ENCODE peak calls at places on chromosomes 7 and 10, in six cellular contexts. One of them, this sample, is unnamed.

GRCh38 chr10:90571876-90572275 is 286.0 kb downstream of the HTR7 start:
- DNase-seq in ascending aorta: no peak
- DNase-seq in colonic mucosa: no peak
- DNase-seq in dorsolateral prefrontal cortex: no peak
- DNase-seq in AG04450: no peak
- DNase-seq in RWPE2: no peak
- DNase-seq in this sample: no peak

GRCh38 chr7:107580716-107581383 is 804 bp downstream of the BCAP29 start:
- DNase-seq in ascending aorta: no peak
- DNase-seq in colonic mucosa: no peak
- DNase-seq in dorsolateral prefrontal cortex: no peak
- DNase-seq in AG04450: no peak
- DNase-seq in RWPE2: no peak
- DNase-seq in this sample: no peak

GRCh38 chr7:1323178-1324027 is 90.7 kb downstream of the UNCX start:
- DNase-seq in ascending aorta: no peak
- DNase-seq in colonic mucosa: no peak
- DNase-seq in dorsolateral prefrontal cortex: no peak
- DNase-seq in AG04450: no peak
- DNase-seq in RWPE2: peak
- DNase-seq in this sample: peak

GRCh38 chr7:47786557-47787248 is 161.6 kb downstream of the PKD1L1 start:
- DNase-seq in ascending aorta: peak
- DNase-seq in colonic mucosa: peak
- DNase-seq in dorsolateral prefrontal cortex: no peak
- DNase-seq in AG04450: peak
- DNase-seq in RWPE2: peak
- DNase-seq in this sample: no peak

GRCh38 chr10:75860009-75860408 is 428.6 kb downstream of the LRMDA start:
- DNase-seq in ascending aorta: no peak
- DNase-seq in colonic mucosa: no peak
- DNase-seq in dorsolateral prefrontal cortex: no peak
- DNase-seq in AG04450: no peak
- DNase-seq in RWPE2: no peak
- DNase-seq in this sample: no peak

GRCh38 chr10:110806335-110806734 is 65.4 kb upstream of the PDCD4 start:
- DNase-seq in ascending aorta: no peak
- DNase-seq in colonic mucosa: no peak
- DNase-seq in dorsolateral prefrontal cortex: no peak
- DNase-seq in AG04450: no peak
- DNase-seq in RWPE2: no peak
- DNase-seq in this sample: no peak

GRCh38 chr7:28114056-28114455 is 66.5 kb downstream of the JAZF1 start:
- DNase-seq in ascending aorta: no peak
- DNase-seq in colonic mucosa: no peak
- DNase-seq in dorsolateral prefrontal cortex: no peak
- DNase-seq in AG04450: no peak
- DNase-seq in RWPE2: no peak
- DNase-seq in this sample: no peak

GRCh38 chr7:1940402-1940786 is 270.3 kb downstream of the ELFN1 start:
- DNase-seq in ascending aorta: peak
- DNase-seq in colonic mucosa: peak
- DNase-seq in dorsolateral prefrontal cortex: peak
- DNase-seq in AG04450: no peak
- DNase-seq in RWPE2: no peak
- DNase-seq in this sample: no peak

GRCh38 chr7:42511027-42511426 is 274.0 kb upstream of the GLI3 start:
- DNase-seq in ascending aorta: no peak
- DNase-seq in colonic mucosa: no peak
- DNase-seq in dorsolateral prefrontal cortex: no peak
- DNase-seq in AG04450: no peak
- DNase-seq in RWPE2: no peak
- DNase-seq in this sample: no peak

GRCh38 chr7:135802697-135803096 is 54.1 kb upstream of the FAM180A start:
- DNase-seq in ascending aorta: no peak
- DNase-seq in colonic mucosa: no peak
- DNase-seq in dorsolateral prefrontal cortex: no peak
- DNase-seq in AG04450: no peak
- DNase-seq in RWPE2: no peak
- DNase-seq in this sample: no peak

GRCh38 chr7:5492249-5493020 is 68.8 kb upstream of the TNRC18 start:
- DNase-seq in ascending aorta: no peak
- DNase-seq in colonic mucosa: no peak
- DNase-seq in dorsolateral prefrontal cortex: no peak
- DNase-seq in AG04450: no peak
- DNase-seq in RWPE2: no peak
- DNase-seq in this sample: no peak

GRCh38 chr7:69504733-69505132 is 93.5 kb upstream of the AUTS2 start:
- DNase-seq in ascending aorta: no peak
- DNase-seq in colonic mucosa: no peak
- DNase-seq in dorsolateral prefrontal cortex: no peak
- DNase-seq in AG04450: no peak
- DNase-seq in RWPE2: no peak
- DNase-seq in this sample: no peak

GRCh38 chr7:32102432-32102851 is 32.2 kb upstream of the PDE1C start:
- DNase-seq in ascending aorta: no peak
- DNase-seq in colonic mucosa: no peak
- DNase-seq in dorsolateral prefrontal cortex: no peak
- DNase-seq in AG04450: no peak
- DNase-seq in RWPE2: no peak
- DNase-seq in this sample: no peak

GRCh38 chr10:5525581-5526271 is 965 bp downstream of the CALML3 start:
- DNase-seq in ascending aorta: no peak
- DNase-seq in colonic mucosa: no peak
- DNase-seq in dorsolateral prefrontal cortex: peak
- DNase-seq in AG04450: no peak
- DNase-seq in RWPE2: no peak
- DNase-seq in this sample: no peak

GRCh38 chr7:1131471-1132265 is 28.3 kb downstream of the ZFAND2A start:
- DNase-seq in ascending aorta: no peak
- DNase-seq in colonic mucosa: no peak
- DNase-seq in dorsolateral prefrontal cortex: no peak
- DNase-seq in AG04450: no peak
- DNase-seq in RWPE2: no peak
- DNase-seq in this sample: no peak

GRCh38 chr10:7412482-7413251 is 1.8 kb upstream of the SFMBT2 start:
- DNase-seq in ascending aorta: no peak
- DNase-seq in colonic mucosa: peak
- DNase-seq in dorsolateral prefrontal cortex: peak
- DNase-seq in AG04450: no peak
- DNase-seq in RWPE2: peak
- DNase-seq in this sample: peak

GRCh38 chr10:120987359-120987758 is 136.2 kb downstream of the WDR11 start:
- DNase-seq in ascending aorta: no peak
- DNase-seq in colonic mucosa: no peak
- DNase-seq in dorsolateral prefrontal cortex: no peak
- DNase-seq in AG04450: no peak
- DNase-seq in RWPE2: no peak
- DNase-seq in this sample: no peak

GRCh38 chr7:27172823-27173411 is 1.2 kb downstream of the HOXA10 start:
- DNase-seq in ascending aorta: no peak
- DNase-seq in colonic mucosa: peak
- DNase-seq in dorsolateral prefrontal cortex: peak
- DNase-seq in AG04450: no peak
- DNase-seq in RWPE2: peak
- DNase-seq in this sample: no peak

GRCh38 chr10:125370578-125370977 is 210.2 kb upstream of the CTBP2 start:
- DNase-seq in ascending aorta: no peak
- DNase-seq in colonic mucosa: peak
- DNase-seq in dorsolateral prefrontal cortex: no peak
- DNase-seq in AG04450: no peak
- DNase-seq in RWPE2: no peak
- DNase-seq in this sample: no peak

GRCh38 chr10:34319197-34319846 is 495.8 kb downstream of the PARD3 start:
- DNase-seq in ascending aorta: no peak
- DNase-seq in colonic mucosa: peak
- DNase-seq in dorsolateral prefrontal cortex: no peak
- DNase-seq in AG04450: peak
- DNase-seq in RWPE2: peak
- DNase-seq in this sample: no peak

GRCh38 chr7:1555813-1556540 is at the start of gene TMEM184A:
- DNase-seq in ascending aorta: no peak
- DNase-seq in colonic mucosa: peak
- DNase-seq in dorsolateral prefrontal cortex: no peak
- DNase-seq in AG04450: no peak
- DNase-seq in RWPE2: peak
- DNase-seq in this sample: no peak

GRCh38 chr7:139619367-139619657 is 95.8 kb downstream of the CLEC2L start:
- DNase-seq in ascending aorta: no peak
- DNase-seq in colonic mucosa: no peak
- DNase-seq in dorsolateral prefrontal cortex: no peak
- DNase-seq in AG04450: peak
- DNase-seq in RWPE2: no peak
- DNase-seq in this sample: no peak

GRCh38 chr7:129951076-129952011 is 1.4 kb downstream of the UBE2H start:
- DNase-seq in ascending aorta: no peak
- DNase-seq in colonic mucosa: peak
- DNase-seq in dorsolateral prefrontal cortex: no peak
- DNase-seq in AG04450: no peak
- DNase-seq in RWPE2: no peak
- DNase-seq in this sample: no peak

GRCh38 chr7:8881916-8882315 is 448.5 kb downstream of the NXPH1 start:
- DNase-seq in ascending aorta: no peak
- DNase-seq in colonic mucosa: no peak
- DNase-seq in dorsolateral prefrontal cortex: no peak
- DNase-seq in AG04450: no peak
- DNase-seq in RWPE2: no peak
- DNase-seq in this sample: no peak

GRCh38 chr10:94963901-94964300 is 25.4 kb downstream of the CYP2C9 start:
- DNase-seq in ascending aorta: no peak
- DNase-seq in colonic mucosa: peak
- DNase-seq in dorsolateral prefrontal cortex: no peak
- DNase-seq in AG04450: no peak
- DNase-seq in RWPE2: no peak
- DNase-seq in this sample: no peak

GRCh38 chr7:129780257-129781127 is 169.0 kb downstream of the NRF1 start:
- DNase-seq in ascending aorta: no peak
- DNase-seq in colonic mucosa: peak
- DNase-seq in dorsolateral prefrontal cortex: no peak
- DNase-seq in AG04450: no peak
- DNase-seq in RWPE2: peak
- DNase-seq in this sample: no peak

GRCh38 chr10:9254353-9254752 is 1199.9 kb downstream of the GATA3 start:
- DNase-seq in ascending aorta: no peak
- DNase-seq in colonic mucosa: no peak
- DNase-seq in dorsolateral prefrontal cortex: no peak
- DNase-seq in AG04450: peak
- DNase-seq in RWPE2: no peak
- DNase-seq in this sample: no peak

DNA sequence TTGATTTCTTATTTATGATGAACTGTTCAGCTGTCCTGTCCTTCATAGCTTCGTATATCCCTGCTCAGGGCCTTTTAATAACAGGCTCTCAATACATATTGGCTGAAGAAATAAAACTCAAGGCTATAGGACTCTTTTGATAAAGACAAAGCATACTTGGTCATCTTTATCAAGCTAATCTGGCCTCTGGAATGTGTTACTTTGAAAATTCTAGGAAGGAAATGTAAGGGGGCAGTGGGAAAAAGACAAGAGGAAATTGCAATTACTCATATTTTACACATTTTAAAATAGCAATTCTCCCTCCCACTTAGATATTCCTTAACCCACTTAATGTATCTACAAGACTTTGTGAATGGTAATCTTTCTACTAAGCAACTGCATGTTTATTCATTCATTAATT is 94.3 kb downstream of the OSBPL3 start:
- DNase-seq in ascending aorta: no peak
- DNase-seq in colonic mucosa: no peak
- DNase-seq in dorsolateral prefrontal cortex: no peak
- DNase-seq in AG04450: no peak
- DNase-seq in RWPE2: no peak
- DNase-seq in this sample: no peak
- H3K27ac ChIP-seq in ascending aorta: no peak
- H3K27ac ChIP-seq in colonic mucosa: no peak
- H3K27ac ChIP-seq in dorsolateral prefrontal cortex: no peak
- H3K27ac ChIP-seq in AG04450: no peak
- H3K27ac ChIP-seq in RWPE2: no peak
- H3K27ac ChIP-seq in this sample: no peak

GRCh38 chr10:22823109-22823508 is 104.7 kb upstream of the ARMC3 start:
- DNase-seq in ascending aorta: no peak
- DNase-seq in colonic mucosa: no peak
- DNase-seq in dorsolateral prefrontal cortex: no peak
- DNase-seq in AG04450: no peak
- DNase-seq in RWPE2: no peak
- DNase-seq in this sample: no peak
- H3K27ac ChIP-seq in ascending aorta: no peak
- H3K27ac ChIP-seq in colonic mucosa: no peak
- H3K27ac ChIP-seq in dorsolateral prefrontal cortex: no peak
- H3K27ac ChIP-seq in AG04450: no peak
- H3K27ac ChIP-seq in RWPE2: peak
- H3K27ac ChIP-seq in this sample: no peak

GRCh38 chr10:119395287-119396007 is 147.1 kb downstream of the RGS10 start:
- DNase-seq in ascending aorta: no peak
- DNase-seq in colonic mucosa: no peak
- DNase-seq in dorsolateral prefrontal cortex: peak
- DNase-seq in AG04450: no peak
- DNase-seq in RWPE2: no peak
- DNase-seq in this sample: no peak
- H3K27ac ChIP-seq in ascending aorta: peak
- H3K27ac ChIP-seq in colonic mucosa: peak
- H3K27ac ChIP-seq in dorsolateral prefrontal cortex: peak
- H3K27ac ChIP-seq in AG04450: no peak
- H3K27ac ChIP-seq in RWPE2: no peak
- H3K27ac ChIP-seq in this sample: peak

GRCh38 chr10:20662742-20663141 is 234.4 kb downstream of the NEBL start:
- DNase-seq in ascending aorta: no peak
- DNase-seq in colonic mucosa: no peak
- DNase-seq in dorsolateral prefrontal cortex: no peak
- DNase-seq in AG04450: no peak
- DNase-seq in RWPE2: no peak
- DNase-seq in this sample: no peak
- H3K27ac ChIP-seq in ascending aorta: no peak
- H3K27ac ChIP-seq in colonic mucosa: no peak
- H3K27ac ChIP-seq in dorsolateral prefrontal cortex: no peak
- H3K27ac ChIP-seq in AG04450: no peak
- H3K27ac ChIP-seq in RWPE2: no peak
- H3K27ac ChIP-seq in this sample: no peak

DNA sequence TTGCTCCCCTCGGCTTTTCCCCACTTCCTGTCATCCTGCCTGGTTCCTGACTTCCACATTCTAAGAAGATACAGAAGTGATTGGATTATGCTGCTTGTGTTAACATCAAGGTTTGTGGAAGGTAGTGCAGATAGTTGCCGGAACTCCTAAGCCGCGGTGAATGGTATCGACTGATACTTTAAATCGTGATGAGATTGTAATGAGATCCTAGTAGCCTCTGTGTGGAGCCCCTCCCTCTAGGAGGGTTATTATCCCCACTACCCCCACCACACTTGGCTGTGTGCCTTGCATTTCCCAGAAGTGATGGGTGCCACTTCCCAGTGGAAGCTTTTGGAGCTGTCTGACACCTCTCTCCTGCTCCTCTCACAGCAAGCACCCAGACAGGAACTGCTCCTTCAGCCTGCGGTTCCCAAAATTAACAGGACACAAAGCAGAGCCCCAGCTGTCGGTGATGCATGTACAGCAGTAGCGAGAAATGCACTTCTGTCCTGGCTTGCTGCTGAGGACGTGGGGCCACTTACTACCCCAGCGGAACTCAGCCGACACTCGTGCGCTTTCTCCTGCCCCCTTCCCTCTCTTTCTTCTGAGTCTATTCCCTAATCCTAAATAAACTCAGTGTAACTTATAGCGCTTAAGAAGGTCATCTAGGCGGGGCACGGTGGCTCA is 52.5 kb downstream of the PRKAG2 start:
- DNase-seq in ascending aorta: no peak
- DNase-seq in colonic mucosa: no peak
- DNase-seq in dorsolateral prefrontal cortex: no peak
- DNase-seq in AG04450: no peak
- DNase-seq in RWPE2: no peak
- DNase-seq in this sample: no peak
- H3K27ac ChIP-seq in ascending aorta: no peak
- H3K27ac ChIP-seq in colonic mucosa: no peak
- H3K27ac ChIP-seq in dorsolateral prefrontal cortex: peak
- H3K27ac ChIP-seq in AG04450: no peak
- H3K27ac ChIP-seq in RWPE2: no peak
- H3K27ac ChIP-seq in this sample: no peak

This sample was measured in substantia nigra.